ENCODE peak calls at places on chromosomes 12 and 14, in four cellular contexts. D is K562, Q is endothelial cell of umbilical vein, L is HepG2. G is an unnamed sample.

GRCh38 chr12:56941299-56942017 is 7.2 kb upstream of the SDR9C7 start:
- DNase-seq in D (peak; percentile 55), Q (no peak), L (peak; percentile 94), G (peak; percentile 75)

GRCh38 chr12:62098131-62098530 is 162.1 kb upstream of the USP15 start:
- DNase-seq in D (peak; percentile 18), Q (no peak), L (no peak), G (no peak)

GRCh38 chr12:132131952-132132351 is 12.2 kb downstream of the DDX51 start:
- DNase-seq in D (no peak), Q (no peak), L (no peak), G (no peak)

GRCh38 chr14:20690848-20691640 is 2.5 kb downstream of the ANG start:
- DNase-seq in D (peak; percentile 45), Q (peak; percentile 77), L (peak; percentile 84), G (peak; percentile 81)

GRCh38 chr12:111304642-111305071 is 64.2 kb downstream of the PHETA1 start:
- DNase-seq in D (peak; percentile 79), Q (peak; percentile 10), L (no peak), G (peak; percentile 69)

GRCh38 chr12:110058875-110059615 is 10.7 kb upstream of the C12orf76 start:
- DNase-seq in D (no peak), Q (no peak), L (no peak), G (no peak)

GRCh38 chr14:73973497-73973896 is 23.4 kb downstream of the COQ6 start:
- DNase-seq in D (no peak), Q (no peak), L (no peak), G (no peak)

GRCh38 chr14:80996049-80996901 is 40.9 kb downstream of the TSHR start:
- DNase-seq in D (peak; percentile 15), Q (peak; percentile 44), L (peak; percentile 66), G (peak; percentile 65)

GRCh38 chr12:30219047-30219446 is 435.3 kb upstream of the TMTC1 start:
- DNase-seq in D (no peak), Q (no peak), L (no peak), G (no peak)

GRCh38 chr12:79566452-79566851 is 124.3 kb downstream of the PAWR start:
- DNase-seq in D (no peak), Q (peak; percentile 89), L (peak; percentile 78), G (no peak)

GRCh38 chr14:71629765-71630502 is 302.3 kb upstream of the RGS6 start:
- DNase-seq in D (no peak), Q (peak; percentile 44), L (no peak), G (no peak)

GRCh38 chr12:127287256-127287655 is 979.7 kb upstream of the TMEM132C start:
- DNase-seq in D (no peak), Q (no peak), L (no peak), G (no peak)

GRCh38 chr14:44339256-44339655 is 167.8 kb downstream of the FSCB start:
- DNase-seq in D (no peak), Q (no peak), L (no peak), G (no peak)

GRCh38 chr12:64937466-64937865 is 113.0 kb downstream of the TBC1D30 start:
- DNase-seq in D (no peak), Q (no peak), L (no peak), G (no peak)

GRCh38 chr12:48542300-48542928 is 17.0 kb downstream of the OR8S1 start:
- DNase-seq in D (peak; percentile 50), Q (peak; percentile 41), L (peak; percentile 27), G (peak; percentile 21)

GRCh38 chr14:40219032-40219431 is 786.8 kb upstream of the FBXO33 start:
- DNase-seq in D (no peak), Q (no peak), L (no peak), G (no peak)

GRCh38 chr14:40218282-40218941 is 786.2 kb upstream of the FBXO33 start:
- DNase-seq in D (no peak), Q (no peak), L (no peak), G (no peak)

GRCh38 chr14:40216976-40217375 is 784.7 kb upstream of the FBXO33 start:
- DNase-seq in D (no peak), Q (no peak), L (no peak), G (no peak)

GRCh38 chr14:40222996-40223395 is 790.8 kb upstream of the FBXO33 start:
- DNase-seq in D (no peak), Q (no peak), L (no peak), G (no peak)

GRCh38 chr14:40221428-40221827 is 789.2 kb upstream of the FBXO33 start:
- DNase-seq in D (no peak), Q (no peak), L (no peak), G (no peak)
- TF ChIP-seq JUN in D (no peak), Q (no peak), L (no peak), G (no peak)

GRCh38 chr12:3133410-3133793 is 56.2 kb downstream of the TSPAN9 start:
- DNase-seq in D (no peak), Q (no peak), L (no peak), G (no peak)

GRCh38 chr12:3134526-3135135 is 57.5 kb downstream of the TSPAN9 start:
- DNase-seq in D (no peak), Q (no peak), L (no peak), G (no peak)

GRCh38 chr12:3131129-3131528 is 54.0 kb downstream of the TSPAN9 start:
- DNase-seq in D (no peak), Q (no peak), L (no peak), G (no peak)

GRCh38 chr12:3134126-3134525 is 56.9 kb downstream of the TSPAN9 start:
- DNase-seq in D (no peak), Q (no peak), L (no peak), G (no peak)

GRCh38 chr12:3132636-3133409 is 55.6 kb downstream of the TSPAN9 start:
- DNase-seq in D (no peak), Q (peak; percentile 51), L (no peak), G (no peak)
- TF ChIP-seq JUN in D (no peak), Q (no peak), L (no peak), G (no peak)

DNA sequence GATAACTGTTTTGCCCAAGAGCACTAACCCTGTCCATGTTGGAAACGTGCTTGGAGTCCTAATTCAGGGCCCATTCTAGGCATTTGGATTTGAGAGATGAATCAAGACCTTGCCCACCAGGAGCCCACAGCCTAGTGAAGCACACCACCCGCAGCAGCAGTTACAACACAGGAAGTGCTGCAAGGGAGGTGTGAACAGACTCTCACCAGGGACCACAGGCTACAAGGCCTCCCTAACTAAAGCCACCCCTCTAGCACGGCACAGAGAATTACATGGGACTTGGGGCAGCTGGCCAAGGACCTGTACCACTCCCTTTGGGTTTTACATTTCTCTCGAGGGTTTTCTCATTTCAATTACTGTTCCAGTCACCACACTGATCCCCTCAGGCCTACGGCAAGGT is 49.4 kb upstream of the FOXN3 start:
- DNase-seq in D (no peak), Q (no peak), L (no peak), G (no peak)
- TF ChIP-seq JUN in D (no peak), Q (no peak), L (no peak), G (no peak)

DNA sequence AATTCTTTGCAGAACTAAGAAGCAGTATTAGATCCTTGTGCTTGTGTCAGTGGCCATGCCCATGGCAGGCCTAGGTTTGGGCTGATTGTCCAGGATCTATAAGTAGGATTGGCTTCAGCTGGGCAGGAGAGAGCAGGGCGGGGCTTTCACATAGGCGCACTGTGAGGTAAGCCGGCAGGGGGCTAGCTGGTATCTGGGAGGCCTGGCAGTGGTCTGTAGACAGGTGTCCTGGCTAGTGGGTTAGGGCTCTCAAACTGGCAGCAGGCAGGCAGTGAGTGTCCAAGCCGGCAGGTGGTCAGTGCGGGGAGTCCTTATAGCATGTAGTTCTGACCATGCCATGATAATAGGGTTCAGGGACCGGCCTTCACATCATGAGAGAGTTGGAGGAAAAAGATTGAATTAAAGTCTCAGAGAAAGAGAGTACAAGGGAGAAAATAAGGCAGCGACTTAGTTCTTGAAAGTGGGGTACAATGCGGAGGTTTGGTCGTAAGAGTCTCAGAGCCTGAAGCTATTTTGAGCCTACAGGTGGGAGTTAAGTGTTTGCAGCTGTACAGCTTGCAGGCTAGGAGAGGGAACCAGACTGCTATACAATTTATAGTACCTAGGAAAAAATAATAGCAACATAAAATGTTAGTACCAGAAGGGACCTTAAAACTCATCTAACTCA is 137.4 kb downstream of the TPH2 start:
- DNase-seq in D (no peak), Q (no peak), L (no peak), G (no peak)
- TF ChIP-seq JUN in D (no peak), Q (no peak), L (no peak), G (no peak)

GRCh38 chr12:52812749-52813148 is 1.2 kb downstream of the KRT4 start:
- DNase-seq in D (no peak), Q (no peak), L (no peak), G (no peak)

GRCh38 chr12:52813885-52814709 is at the start of gene KRT4:
- DNase-seq in D (no peak), Q (no peak), L (no peak), G (peak; percentile 71)

GRCh38 chr12:52812073-52812400 is 1.9 kb downstream of the KRT4 start:
- DNase-seq in D (no peak), Q (no peak), L (no peak), G (no peak)

GRCh38 chr12:52814710-52815155 is 817 bp upstream of the KRT4 start:
- DNase-seq in D (no peak), Q (no peak), L (no peak), G (no peak)

DNA sequence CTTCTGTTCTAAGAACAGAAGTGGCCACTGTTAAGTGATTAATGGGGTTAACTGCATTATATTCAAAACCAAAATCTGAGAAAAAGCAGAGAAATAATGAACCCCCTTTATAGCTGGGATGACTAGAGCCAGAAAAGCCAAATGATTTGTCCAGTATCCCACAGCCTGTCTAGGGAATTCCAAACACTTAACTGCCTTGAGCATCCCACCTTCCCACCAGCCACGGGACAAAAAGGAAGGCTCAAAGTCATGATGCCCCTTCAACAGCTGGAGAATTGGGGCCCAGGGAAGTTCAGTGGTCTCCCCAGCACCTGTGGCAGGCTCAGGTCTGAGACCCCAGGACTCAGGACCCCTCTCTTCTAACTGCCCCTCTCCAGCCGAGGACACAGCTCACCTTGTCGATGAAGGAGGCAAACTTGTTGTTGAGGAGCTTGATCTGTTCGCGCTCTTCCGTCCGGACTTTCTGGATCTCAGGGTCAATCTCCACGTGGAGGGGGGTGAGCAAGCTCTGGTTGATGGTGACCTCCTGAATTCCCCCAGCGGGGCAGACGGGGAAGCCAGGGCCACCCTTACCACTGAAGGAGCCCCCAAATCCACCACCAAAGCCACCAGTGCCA is 605 bp downstream of the KRT4 start:
- DNase-seq in D (no peak), Q (no peak), L (no peak), G (no peak)
- TF ChIP-seq JUN in D (no peak), Q (no peak), L (no peak), G (no peak)

GRCh38 chr14:92963301-92964123 is 40.6 kb downstream of the CHGA start:
- DNase-seq in D (no peak), Q (no peak), L (peak; percentile 43), G (no peak)
- TF ChIP-seq JUN in D (no peak), Q (no peak), L (no peak), G (no peak)

GRCh38 chr12:9367828-9368227 is 159.6 kb upstream of the PZP start:
- DNase-seq in D (no peak), Q (no peak), L (no peak), G (no peak)
- TF ChIP-seq JUN in D (no peak), Q (no peak), L (no peak), G (no peak)

G was measured in A549.